ENCODE peak calls at places on chromosomes 2 and 18, in four cellular contexts. P is transverse colon, L is ELF-1, V is kidney tubule cell. W is an unnamed sample.

GRCh38 chr18:63987743-63988142 is 17.9 kb downstream of the SERPINB8 start:
- DNase-seq in P (no peak), V (no peak), L (no peak), W (no peak)

GRCh38 chr18:35463050-35463449 is 34.7 kb downstream of the INO80C start:
- DNase-seq in L (no peak), V (peak; percentile 74), P (no peak), W (peak; percentile 9)

GRCh38 chr2:58064136-58064535 is 17.5 kb downstream of the VRK2 start:
- DNase-seq in L (no peak), V (no peak), P (no peak), W (no peak)

GRCh38 chr2:105761931-105762515 is 17.3 kb downstream of the NCK2 start:
- DNase-seq in P (no peak), L (peak; percentile 82), V (peak; percentile 21), W (no peak)

GRCh38 chr18:21004721-21005120 is 106.9 kb downstream of the ROCK1 start:
- DNase-seq in V (peak; percentile 25), L (no peak), P (no peak), W (no peak)

GRCh38 chr2:223989206-223989859 is 32.1 kb downstream of the MRPL44 start:
- DNase-seq in P (peak; percentile 50), V (peak; percentile 23), L (peak; percentile 18), W (peak; percentile 48)

GRCh38 chr2:8876628-8877027 is 39.2 kb upstream of the KIDINS220 start:
- DNase-seq in P (no peak), V (no peak), L (no peak), W (no peak)

GRCh38 chr18:35756506-35757117 is 175.1 kb downstream of the GALNT1 start:
- DNase-seq in P (peak; percentile 35), V (peak; percentile 65), L (peak; percentile 81), W (peak; percentile 47)

GRCh38 chr2:107088156-107088555 is 202.2 kb upstream of the ST6GAL2 start:
- DNase-seq in P (no peak), V (no peak), L (no peak), W (no peak)

GRCh38 chr2:28347193-28347592 is 45.5 kb upstream of the FOSL2 start:
- DNase-seq in V (no peak), P (no peak), L (no peak), W (no peak)

GRCh38 chr2:226124548-226125011 is 675.0 kb downstream of the IRS1 start:
- DNase-seq in V (no peak), L (peak; percentile 46), P (no peak), W (no peak)

GRCh38 chr2:54871457-54872103 is 148.1 kb downstream of the EML6 start:
- DNase-seq in P (no peak), V (peak; percentile 17), L (no peak), W (no peak)

GRCh38 chr2:39234754-39235153 is 9.0 kb downstream of the CDKL4 start:
- DNase-seq in V (peak; percentile 34), P (no peak), L (no peak), W (no peak)

GRCh38 chr2:8534729-8535397 is 147.0 kb upstream of the ID2 start:
- DNase-seq in P (peak; percentile 52), V (peak; percentile 28), L (peak; percentile 80), W (peak; percentile 64)

GRCh38 chr2:239206851-239207250 is 194.0 kb downstream of the HDAC4 start:
- DNase-seq in P (no peak), V (no peak), L (no peak), W (no peak)

GRCh38 chr18:36633961-36634412 is 194.8 kb downstream of the TPGS2 start:
- DNase-seq in P (no peak), L (no peak), V (peak; percentile 28), W (no peak)

GRCh38 chr2:232773815-232774214 is 2.5 kb downstream of the KCNJ13 start:
- DNase-seq in P (no peak), V (no peak), L (no peak), W (no peak)

GRCh38 chr2:71303849-71304248 is 27.7 kb upstream of the ZNF638 start:
- DNase-seq in P (no peak), L (no peak), V (peak; percentile 7), W (no peak)

GRCh38 chr2:208077286-208077685 is 47.0 kb downstream of the CRYGD start:
- DNase-seq in V (no peak), P (no peak), L (no peak), W (no peak)

GRCh38 chr2:174023591-174024523 is 58.7 kb upstream of the SP3 start:
- DNase-seq in L (peak; percentile 98), P (peak; percentile 48), V (peak; percentile 81), W (peak; percentile 83)

W was measured in thyroid gland.